ENCODE peak calls at places on chromosomes 13 and 19, in four cellular contexts. One of them, this sample, is unnamed.

GRCh38 chr13:91986771-91987515 is 588.5 kb downstream of the GPC5 start:
- DNase-seq in T follicular helper cell: no peak
- DNase-seq in KG1: no peak
- DNase-seq in posterior vena cava: no peak
- DNase-seq in this sample: no peak

GRCh38 chr19:29940971-29941585 is 961 bp upstream of the URI1 start:
- DNase-seq in T follicular helper cell: no peak
- DNase-seq in posterior vena cava: no peak
- DNase-seq in KG1: no peak
- DNase-seq in this sample: no peak

GRCh38 chr19:29188704-29189375 is 24.1 kb downstream of the UQCRFS1 start:
- DNase-seq in posterior vena cava: no peak
- DNase-seq in T follicular helper cell: no peak
- DNase-seq in KG1: no peak
- DNase-seq in this sample: no peak

GRCh38 chr19:19110410-19111137 is 27.7 kb downstream of the TMEM161A start:
- DNase-seq in T follicular helper cell: no peak
- DNase-seq in posterior vena cava: no peak
- DNase-seq in KG1: no peak
- DNase-seq in this sample: no peak

GRCh38 chr19:46076951-46077814 is 36.4 kb upstream of the IGFL4 start:
- DNase-seq in KG1: peak
- DNase-seq in T follicular helper cell: no peak
- DNase-seq in posterior vena cava: no peak
- DNase-seq in this sample: peak

GRCh38 chr19:52200044-52200443 is 10.2 kb downstream of the PPP2R1A start:
- DNase-seq in T follicular helper cell: no peak
- DNase-seq in KG1: no peak
- DNase-seq in posterior vena cava: no peak
- DNase-seq in this sample: no peak

GRCh38 chr13:105956891-105957290 is 578.6 kb downstream of the EFNB2 start:
- DNase-seq in KG1: no peak
- DNase-seq in posterior vena cava: no peak
- DNase-seq in T follicular helper cell: no peak
- DNase-seq in this sample: no peak

GRCh38 chr19:36638862-36639510 is 27.7 kb downstream of the ZNF461 start:
- DNase-seq in posterior vena cava: no peak
- DNase-seq in KG1: no peak
- DNase-seq in T follicular helper cell: no peak
- DNase-seq in this sample: no peak

GRCh38 chr13:30340367-30341184 is 33.2 kb upstream of the KATNAL1 start:
- DNase-seq in T follicular helper cell: no peak
- DNase-seq in posterior vena cava: peak
- DNase-seq in KG1: no peak
- DNase-seq in this sample: no peak

GRCh38 chr13:37954191-37954590 is 84.6 kb upstream of the TRPC4 start:
- DNase-seq in T follicular helper cell: no peak
- DNase-seq in posterior vena cava: no peak
- DNase-seq in KG1: no peak
- DNase-seq in this sample: no peak

GRCh38 chr19:31633014-31633413 is 283.8 kb upstream of the TSHZ3 start:
- DNase-seq in KG1: no peak
- DNase-seq in T follicular helper cell: no peak
- DNase-seq in posterior vena cava: no peak
- DNase-seq in this sample: no peak

GRCh38 chr13:98650376-98651107 is 73.6 kb upstream of the STK24 start:
- DNase-seq in posterior vena cava: no peak
- DNase-seq in KG1: no peak
- DNase-seq in T follicular helper cell: no peak
- DNase-seq in this sample: no peak

GRCh38 chr13:88042489-88042888 is 371.3 kb downstream of the SLITRK5 start:
- DNase-seq in T follicular helper cell: no peak
- DNase-seq in KG1: no peak
- DNase-seq in posterior vena cava: no peak
- DNase-seq in this sample: no peak

GRCh38 chr13:110524484-110525254 is 36.9 kb downstream of the RAB20 start:
- DNase-seq in posterior vena cava: peak
- DNase-seq in T follicular helper cell: no peak
- DNase-seq in KG1: no peak
- DNase-seq in this sample: no peak

GRCh38 chr19:17081672-17082630 is 6.4 kb downstream of the MYO9B start:
- DNase-seq in T follicular helper cell: no peak
- DNase-seq in posterior vena cava: no peak
- DNase-seq in KG1: no peak
- DNase-seq in this sample: no peak

GRCh38 chr13:101144808-101145419 is 271.4 kb downstream of the NALCN start:
- DNase-seq in posterior vena cava: no peak
- DNase-seq in T follicular helper cell: no peak
- DNase-seq in KG1: peak
- DNase-seq in this sample: no peak

GRCh38 chr19:14432817-14433453 is at the start of gene PKN1:
- DNase-seq in KG1: peak
- DNase-seq in posterior vena cava: peak
- DNase-seq in T follicular helper cell: no peak
- DNase-seq in this sample: peak

GRCh38 chr13:47117268-47117667 is 220.4 kb upstream of the HTR2A start:
- DNase-seq in posterior vena cava: no peak
- DNase-seq in KG1: no peak
- DNase-seq in T follicular helper cell: no peak
- DNase-seq in this sample: no peak

GRCh38 chr19:39139305-39140194 is 14.0 kb downstream of the PAK4 start:
- DNase-seq in KG1: no peak
- DNase-seq in posterior vena cava: no peak
- DNase-seq in T follicular helper cell: no peak
- DNase-seq in this sample: no peak

GRCh38 chr13:41668130-41668757 is 210.9 kb downstream of the RGCC start:
- DNase-seq in posterior vena cava: no peak
- DNase-seq in KG1: peak
- DNase-seq in T follicular helper cell: peak
- DNase-seq in this sample: peak

GRCh38 chr13:49113526-49114286 is 106.4 kb upstream of the MLNR start:
- DNase-seq in posterior vena cava: no peak
- DNase-seq in KG1: no peak
- DNase-seq in T follicular helper cell: no peak
- DNase-seq in this sample: no peak

GRCh38 chr13:27026396-27026795 is 145.2 kb downstream of the USP12 start:
- DNase-seq in KG1: no peak
- DNase-seq in posterior vena cava: no peak
- DNase-seq in T follicular helper cell: no peak
- DNase-seq in this sample: no peak

GRCh38 chr13:47555235-47555634 is 445.8 kb downstream of the SUCLA2 start:
- DNase-seq in posterior vena cava: no peak
- DNase-seq in KG1: no peak
- DNase-seq in T follicular helper cell: no peak
- DNase-seq in this sample: no peak

GRCh38 chr19:15418112-15418587 is 638 bp downstream of the AKAP8L start:
- DNase-seq in posterior vena cava: no peak
- DNase-seq in KG1: no peak
- DNase-seq in T follicular helper cell: no peak
- DNase-seq in this sample: no peak

This sample was measured in T-helper 1 cell.